ENCODE peak calls at places on chromosomes 16 and 17, in seven cellular contexts. One of them, this sample, is unnamed.

GRCh38 chr17:50396261-50397110 is 837 bp downstream of the LRRC59 start:
- DNase-seq in psoas muscle: peak
- DNase-seq in mucosa of descending colon: peak
- DNase-seq in AG09319: peak
- DNase-seq in IMR-90: peak
- DNase-seq in AG04450: no peak
- DNase-seq in mesothelial cell of epicardium: no peak
- DNase-seq in this sample: peak

GRCh38 chr16:3690470-3690918 is 26.8 kb downstream of the TRAP1 start:
- DNase-seq in IMR-90: peak
- DNase-seq in mesothelial cell of epicardium: peak
- DNase-seq in AG04450: peak
- DNase-seq in psoas muscle: peak
- DNase-seq in mucosa of descending colon: peak
- DNase-seq in AG09319: peak
- DNase-seq in this sample: peak

GRCh38 chr17:79529661-79530081 is 81.2 kb downstream of the RBFOX3 start:
- DNase-seq in mesothelial cell of epicardium: no peak
- DNase-seq in mucosa of descending colon: no peak
- DNase-seq in IMR-90: no peak
- DNase-seq in AG09319: no peak
- DNase-seq in AG04450: no peak
- DNase-seq in psoas muscle: peak
- DNase-seq in this sample: no peak

GRCh38 chr17:19372439-19372838 is 5.9 kb upstream of the MAPK7 start:
- DNase-seq in AG04450: no peak
- DNase-seq in mesothelial cell of epicardium: no peak
- DNase-seq in mucosa of descending colon: no peak
- DNase-seq in AG09319: no peak
- DNase-seq in psoas muscle: no peak
- DNase-seq in IMR-90: no peak
- DNase-seq in this sample: no peak

GRCh38 chr16:90020838-90021382 is 1.7 kb upstream of the DBNDD1 start:
- DNase-seq in AG04450: peak
- DNase-seq in mesothelial cell of epicardium: no peak
- DNase-seq in AG09319: no peak
- DNase-seq in IMR-90: peak
- DNase-seq in psoas muscle: no peak
- DNase-seq in mucosa of descending colon: no peak
- DNase-seq in this sample: peak

GRCh38 chr17:42135664-42136653 is 13.4 kb downstream of the HSPB9 start:
- DNase-seq in AG04450: no peak
- DNase-seq in psoas muscle: no peak
- DNase-seq in IMR-90: peak
- DNase-seq in mucosa of descending colon: peak
- DNase-seq in mesothelial cell of epicardium: no peak
- DNase-seq in AG09319: no peak
- DNase-seq in this sample: peak

GRCh38 chr17:11871773-11872172 is 125.5 kb downstream of the ZNF18 start:
- DNase-seq in mucosa of descending colon: no peak
- DNase-seq in AG09319: no peak
- DNase-seq in mesothelial cell of epicardium: no peak
- DNase-seq in IMR-90: no peak
- DNase-seq in AG04450: no peak
- DNase-seq in psoas muscle: no peak
- DNase-seq in this sample: no peak

GRCh38 chr17:58403312-58403711 is 14.0 kb downstream of the RNF43 start:
- DNase-seq in AG09319: no peak
- DNase-seq in psoas muscle: no peak
- DNase-seq in mesothelial cell of epicardium: no peak
- DNase-seq in IMR-90: no peak
- DNase-seq in AG04450: no peak
- DNase-seq in mucosa of descending colon: no peak
- DNase-seq in this sample: no peak

GRCh38 chr17:77319211-77320031 is 178.7 kb downstream of the SEC14L1 start:
- DNase-seq in mesothelial cell of epicardium: peak
- DNase-seq in AG09319: peak
- DNase-seq in mucosa of descending colon: peak
- DNase-seq in psoas muscle: peak
- DNase-seq in AG04450: no peak
- DNase-seq in IMR-90: peak
- DNase-seq in this sample: peak

GRCh38 chr17:55478971-55479370 is 32.3 kb downstream of the SMIM36 start:
- DNase-seq in mesothelial cell of epicardium: no peak
- DNase-seq in IMR-90: no peak
- DNase-seq in AG09319: no peak
- DNase-seq in AG04450: no peak
- DNase-seq in psoas muscle: no peak
- DNase-seq in mucosa of descending colon: no peak
- DNase-seq in this sample: no peak

GRCh38 chr17:7003745-7004144 is 7.9 kb downstream of the ALOX12 start:
- DNase-seq in psoas muscle: no peak
- DNase-seq in IMR-90: no peak
- DNase-seq in mesothelial cell of epicardium: no peak
- DNase-seq in AG09319: no peak
- DNase-seq in AG04450: no peak
- DNase-seq in mucosa of descending colon: no peak
- DNase-seq in this sample: no peak

GRCh38 chr17:49193513-49194296 is 16.7 kb downstream of the GNGT2 start:
- DNase-seq in AG04450: no peak
- DNase-seq in psoas muscle: peak
- DNase-seq in mucosa of descending colon: peak
- DNase-seq in mesothelial cell of epicardium: peak
- DNase-seq in AG09319: peak
- DNase-seq in IMR-90: peak
- DNase-seq in this sample: peak

GRCh38 chr16:57091200-57091989 is 988 bp upstream of the CPNE2 start:
- DNase-seq in AG09319: no peak
- DNase-seq in psoas muscle: peak
- DNase-seq in AG04450: no peak
- DNase-seq in IMR-90: peak
- DNase-seq in mucosa of descending colon: peak
- DNase-seq in mesothelial cell of epicardium: peak
- DNase-seq in this sample: peak

GRCh38 chr16:64077242-64077641 is 1044.6 kb downstream of the CDH11 start:
- DNase-seq in psoas muscle: no peak
- DNase-seq in AG04450: no peak
- DNase-seq in IMR-90: no peak
- DNase-seq in mucosa of descending colon: no peak
- DNase-seq in mesothelial cell of epicardium: no peak
- DNase-seq in AG09319: no peak
- DNase-seq in this sample: no peak

GRCh38 chr16:19520861-19521331 is 1.0 kb downstream of the GDE1 start:
- DNase-seq in IMR-90: peak
- DNase-seq in AG04450: no peak
- DNase-seq in mesothelial cell of epicardium: no peak
- DNase-seq in psoas muscle: no peak
- DNase-seq in mucosa of descending colon: peak
- DNase-seq in AG09319: no peak
- DNase-seq in this sample: no peak

GRCh38 chr16:68921654-68922053 is 78.3 kb downstream of the TANGO6 start:
- DNase-seq in IMR-90: peak
- DNase-seq in AG04450: no peak
- DNase-seq in mesothelial cell of epicardium: no peak
- DNase-seq in mucosa of descending colon: no peak
- DNase-seq in AG09319: no peak
- DNase-seq in psoas muscle: no peak
- DNase-seq in this sample: no peak

GRCh38 chr17:32519769-32520701 is 33.2 kb downstream of the CDK5R1 start:
- DNase-seq in AG04450: no peak
- DNase-seq in AG09319: no peak
- DNase-seq in mucosa of descending colon: no peak
- DNase-seq in IMR-90: no peak
- DNase-seq in psoas muscle: no peak
- DNase-seq in mesothelial cell of epicardium: no peak
- DNase-seq in this sample: no peak

GRCh38 chr16:10480151-10480550 is 94.3 kb downstream of the ATF7IP2 start:
- DNase-seq in mesothelial cell of epicardium: no peak
- DNase-seq in AG09319: no peak
- DNase-seq in IMR-90: no peak
- DNase-seq in psoas muscle: no peak
- DNase-seq in mucosa of descending colon: no peak
- DNase-seq in AG04450: no peak
- DNase-seq in this sample: no peak

GRCh38 chr17:1621273-1621954 is 7.2 kb downstream of the SLC43A2 start:
- DNase-seq in IMR-90: no peak
- DNase-seq in mucosa of descending colon: no peak
- DNase-seq in AG09319: no peak
- DNase-seq in psoas muscle: no peak
- DNase-seq in mesothelial cell of epicardium: no peak
- DNase-seq in AG04450: no peak
- DNase-seq in this sample: no peak

GRCh38 chr17:27526603-27527002 is 70.4 kb downstream of the KSR1 start:
- DNase-seq in IMR-90: peak
- DNase-seq in mucosa of descending colon: no peak
- DNase-seq in mesothelial cell of epicardium: no peak
- DNase-seq in AG09319: no peak
- DNase-seq in AG04450: no peak
- DNase-seq in psoas muscle: peak
- DNase-seq in this sample: peak

GRCh38 chr17:27531469-27531948 is 75.3 kb downstream of the KSR1 start:
- DNase-seq in IMR-90: no peak
- DNase-seq in psoas muscle: no peak
- DNase-seq in AG09319: no peak
- DNase-seq in AG04450: no peak
- DNase-seq in mucosa of descending colon: no peak
- DNase-seq in mesothelial cell of epicardium: no peak
- DNase-seq in this sample: no peak

GRCh38 chr17:27532269-27533067 is 76.2 kb downstream of the KSR1 start:
- DNase-seq in mesothelial cell of epicardium: no peak
- DNase-seq in AG04450: peak
- DNase-seq in mucosa of descending colon: peak
- DNase-seq in AG09319: no peak
- DNase-seq in IMR-90: peak
- DNase-seq in psoas muscle: peak
- DNase-seq in this sample: no peak

GRCh38 chr17:27530791-27531391 is 74.6 kb downstream of the KSR1 start:
- DNase-seq in AG09319: no peak
- DNase-seq in mesothelial cell of epicardium: no peak
- DNase-seq in psoas muscle: peak
- DNase-seq in mucosa of descending colon: no peak
- DNase-seq in AG04450: no peak
- DNase-seq in IMR-90: peak
- DNase-seq in this sample: no peak

GRCh38 chr17:27529230-27529796 is 73.1 kb downstream of the KSR1 start:
- DNase-seq in IMR-90: peak
- DNase-seq in psoas muscle: no peak
- DNase-seq in AG04450: no peak
- DNase-seq in mesothelial cell of epicardium: no peak
- DNase-seq in mucosa of descending colon: no peak
- DNase-seq in AG09319: no peak
- DNase-seq in this sample: no peak
- TF ChIP-seq CTCF in IMR-90: peak
- TF ChIP-seq CTCF in psoas muscle: peak
- TF ChIP-seq CTCF in AG04450: peak
- TF ChIP-seq CTCF in mesothelial cell of epicardium: no peak
- TF ChIP-seq CTCF in mucosa of descending colon: no peak
- TF ChIP-seq CTCF in AG09319: no peak
- TF ChIP-seq CTCF in this sample: peak

GRCh38 chr16:1826691-1827573 is at the start of the genes FAHD1 and HAGH:
- DNase-seq in mesothelial cell of epicardium: peak
- DNase-seq in IMR-90: peak
- DNase-seq in psoas muscle: peak
- DNase-seq in AG04450: peak
- DNase-seq in AG09319: peak
- DNase-seq in mucosa of descending colon: peak
- DNase-seq in this sample: peak
- TF ChIP-seq CTCF in mesothelial cell of epicardium: no peak
- TF ChIP-seq CTCF in IMR-90: no peak
- TF ChIP-seq CTCF in psoas muscle: no peak
- TF ChIP-seq CTCF in AG04450: no peak
- TF ChIP-seq CTCF in AG09319: no peak
- TF ChIP-seq CTCF in mucosa of descending colon: no peak
- TF ChIP-seq CTCF in this sample: no peak

GRCh38 chr16:78642621-78643285 is 543.3 kb downstream of the WWOX start:
- DNase-seq in mucosa of descending colon: no peak
- DNase-seq in mesothelial cell of epicardium: no peak
- DNase-seq in AG04450: no peak
- DNase-seq in AG09319: no peak
- DNase-seq in psoas muscle: no peak
- DNase-seq in IMR-90: no peak
- DNase-seq in this sample: no peak
- TF ChIP-seq CTCF in mucosa of descending colon: no peak
- TF ChIP-seq CTCF in mesothelial cell of epicardium: no peak
- TF ChIP-seq CTCF in AG04450: no peak
- TF ChIP-seq CTCF in AG09319: no peak
- TF ChIP-seq CTCF in psoas muscle: no peak
- TF ChIP-seq CTCF in IMR-90: no peak
- TF ChIP-seq CTCF in this sample: no peak

GRCh38 chr17:10628756-10629155 is 28.4 kb downstream of the MYH3 start:
- DNase-seq in IMR-90: no peak
- DNase-seq in mucosa of descending colon: no peak
- DNase-seq in AG09319: no peak
- DNase-seq in mesothelial cell of epicardium: no peak
- DNase-seq in AG04450: no peak
- DNase-seq in psoas muscle: no peak
- DNase-seq in this sample: no peak

GRCh38 chr17:10633738-10634379 is 23.2 kb downstream of the MYH3 start:
- DNase-seq in psoas muscle: no peak
- DNase-seq in mesothelial cell of epicardium: no peak
- DNase-seq in mucosa of descending colon: no peak
- DNase-seq in AG09319: no peak
- DNase-seq in AG04450: no peak
- DNase-seq in IMR-90: no peak
- DNase-seq in this sample: no peak

GRCh38 chr17:10629706-10630105 is 27.4 kb downstream of the MYH3 start:
- DNase-seq in mesothelial cell of epicardium: no peak
- DNase-seq in IMR-90: no peak
- DNase-seq in AG09319: no peak
- DNase-seq in psoas muscle: no peak
- DNase-seq in AG04450: no peak
- DNase-seq in mucosa of descending colon: no peak
- DNase-seq in this sample: no peak

GRCh38 chr17:10631701-10632100 is 25.4 kb downstream of the MYH3 start:
- DNase-seq in AG04450: no peak
- DNase-seq in mesothelial cell of epicardium: no peak
- DNase-seq in psoas muscle: no peak
- DNase-seq in mucosa of descending colon: no peak
- DNase-seq in AG09319: no peak
- DNase-seq in IMR-90: no peak
- DNase-seq in this sample: no peak

DNA sequence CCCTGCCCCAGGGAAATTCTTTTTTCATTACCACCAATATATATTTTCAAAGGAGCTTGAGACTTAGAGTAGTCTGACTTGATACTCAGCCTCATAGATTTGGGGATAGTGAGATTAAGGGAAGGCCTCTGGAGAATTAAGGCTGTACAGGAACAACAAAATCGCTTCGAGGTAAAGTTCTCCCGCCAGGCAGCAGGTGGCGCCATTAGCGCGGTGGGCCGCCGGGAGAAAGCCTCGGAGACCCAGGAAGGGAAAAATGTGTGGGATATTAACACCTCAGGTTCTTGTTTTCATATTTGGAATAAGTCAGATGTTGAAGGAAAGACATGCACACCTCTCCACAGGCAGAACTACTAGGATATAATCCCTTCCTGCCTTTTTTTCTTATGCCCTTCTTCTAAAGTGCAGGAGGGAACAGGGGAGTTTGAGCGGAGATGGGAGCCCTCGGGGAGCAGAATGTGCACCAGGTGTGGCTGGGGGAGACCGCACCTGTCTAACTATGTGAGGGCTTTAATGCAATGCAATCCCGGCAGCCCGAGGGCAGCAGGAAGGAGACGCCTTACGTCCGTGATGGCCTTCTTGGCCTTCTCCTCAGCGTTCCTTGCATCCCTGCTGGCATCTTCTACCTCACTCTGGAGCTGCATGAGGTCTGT is 25.9 kb downstream of the MYH3 start:
- DNase-seq in IMR-90: peak
- DNase-seq in mesothelial cell of epicardium: peak
- DNase-seq in AG09319: no peak
- DNase-seq in AG04450: no peak
- DNase-seq in psoas muscle: no peak
- DNase-seq in mucosa of descending colon: no peak
- DNase-seq in this sample: peak
- TF ChIP-seq CTCF in IMR-90: peak
- TF ChIP-seq CTCF in mesothelial cell of epicardium: peak
- TF ChIP-seq CTCF in AG09319: peak
- TF ChIP-seq CTCF in AG04450: peak
- TF ChIP-seq CTCF in psoas muscle: peak
- TF ChIP-seq CTCF in mucosa of descending colon: peak
- TF ChIP-seq CTCF in this sample: peak

This sample was measured in HFFc6.